ENCODE peak calls at places on chromosomes 11 and 22, in seven cellular contexts. A is foreskin fibroblast; G is CD8-positive, alpha-beta T cell; Q is HFF-Myc; F is astrocyte of the spinal cord; M is choroid plexus epithelial cell; C is endodermal cell. I is an unnamed sample.

GRCh38 chr22:43789452-43789851 is 22.7 kb downstream of the EFCAB6 start:
- DNase-seq in A (peak), G (no peak), Q (peak), F (peak), M (peak), C (no peak), I (peak)

GRCh38 chr22:25966448-25966913 is 202.8 kb upstream of the SEZ6L start:
- DNase-seq in A (no peak), G (no peak), Q (no peak), F (no peak), M (no peak), C (peak), I (no peak)

GRCh38 chr11:87097582-87097981 is 59.8 kb downstream of the TMEM135 start:
- DNase-seq in A (peak), G (no peak), Q (no peak), F (peak), M (peak), C (peak), I (no peak)

GRCh38 chr11:80297808-80298460 is 857.1 kb upstream of the TENM4 start:
- DNase-seq in A (no peak), G (no peak), Q (no peak), F (peak), M (peak), C (no peak), I (peak)

GRCh38 chr22:35643991-35644390 is 4.3 kb upstream of the APOL6 start:
- DNase-seq in A (no peak), G (no peak), Q (no peak), F (no peak), M (no peak), C (no peak), I (no peak)

GRCh38 chr11:31764766-31765165 is 46.4 kb downstream of the PAX6 start:
- DNase-seq in A (no peak), G (no peak), Q (no peak), F (no peak), M (no peak), C (no peak), I (no peak)

GRCh38 chr22:34099278-34099677 is 179.0 kb upstream of the LARGE1 start:
- DNase-seq in A (no peak), G (no peak), Q (no peak), F (no peak), M (no peak), C (no peak), I (no peak)

GRCh38 chr11:22666700-22667439 is 459 bp downstream of the GAS2 start:
- DNase-seq in A (peak), G (no peak), Q (no peak), F (peak), M (peak), C (peak), I (no peak)

GRCh38 chr11:120522736-120523135 is 11.2 kb downstream of the GRIK4 start:
- DNase-seq in A (no peak), G (no peak), Q (no peak), F (no peak), M (no peak), C (no peak), I (no peak)

GRCh38 chr11:75543808-75544207 is 18.1 kb upstream of the GDPD5 start:
- DNase-seq in A (no peak), G (no peak), Q (no peak), F (no peak), M (no peak), C (no peak), I (no peak)

GRCh38 chr11:76159983-76160661 is 46.2 kb downstream of the WNT11 start:
- DNase-seq in A (no peak), G (no peak), Q (no peak), F (no peak), M (no peak), C (no peak), I (no peak)

GRCh38 chr11:27039873-27040272 is 742 bp upstream of the BBOX1 start:
- DNase-seq in A (peak), G (no peak), Q (no peak), F (no peak), M (no peak), C (no peak), I (no peak)

GRCh38 chr11:86726118-86726748 is 53.8 kb upstream of the ME3 start:
- DNase-seq in A (no peak), G (no peak), Q (no peak), F (peak), M (peak), C (no peak), I (no peak)

GRCh38 chr22:50524664-50525103 is 714 bp downstream of the SCO2 start:
- DNase-seq in A (no peak), G (no peak), Q (no peak), F (peak), M (no peak), C (no peak), I (no peak)

GRCh38 chr11:22764732-22765131 is 64.9 kb downstream of the SVIP start:
- DNase-seq in A (no peak), G (no peak), Q (no peak), F (no peak), M (no peak), C (no peak), I (no peak)

GRCh38 chr11:2182692-2183474 is 11.3 kb upstream of the TH start:
- DNase-seq in A (no peak), G (no peak), Q (no peak), F (no peak), M (no peak), C (no peak), I (no peak)

GRCh38 chr11:14358729-14359439 is at the start of gene RRAS2:
- DNase-seq in A (peak), G (peak), Q (no peak), F (peak), M (peak), C (peak), I (no peak)

GRCh38 chr11:71572811-71573210 is 7.4 kb downstream of the KRTAP5-10 start:
- DNase-seq in A (no peak), G (no peak), Q (no peak), F (no peak), M (no peak), C (no peak), I (no peak)

GRCh38 chr22:49212466-49212865 is 615.2 kb downstream of the BRD1 start:
- DNase-seq in A (no peak), G (no peak), Q (no peak), F (no peak), M (no peak), C (peak), I (no peak)

GRCh38 chr11:78647986-78648875 is 73.6 kb upstream of the NARS2 start:
- DNase-seq in A (no peak), G (no peak), Q (no peak), F (no peak), M (no peak), C (peak), I (no peak)

GRCh38 chr22:49349841-49350381 is 477.8 kb downstream of the BRD1 start:
- DNase-seq in A (no peak), G (no peak), Q (no peak), F (no peak), M (no peak), C (peak), I (no peak)

GRCh38 chr11:7492253-7492652 is 6.9 kb downstream of the OLFML1 start:
- DNase-seq in A (no peak), G (no peak), Q (no peak), F (no peak), M (no peak), C (no peak), I (no peak)

GRCh38 chr11:134639586-134640330 is 227.7 kb upstream of the B3GAT1 start:
- DNase-seq in A (no peak), G (no peak), Q (no peak), F (no peak), M (no peak), C (peak), I (no peak)

GRCh38 chr11:45651841-45652745 is 13.3 kb downstream of the CHST1 start:
- DNase-seq in A (no peak), G (no peak), Q (no peak), F (no peak), M (no peak), C (no peak), I (no peak)

GRCh38 chr11:23797624-23798419 is 699.0 kb upstream of the LUZP2 start:
- DNase-seq in A (no peak), G (no peak), Q (no peak), F (no peak), M (no peak), C (no peak), I (no peak)

GRCh38 chr22:22380098-22381030 is 128.2 kb downstream of the ZNF280B start:
- DNase-seq in A (no peak), G (no peak), Q (no peak), F (no peak), M (no peak), C (peak), I (no peak)

GRCh38 chr11:2883717-2884423 is 1.7 kb downstream of the CDKN1C start:
- DNase-seq in A (peak), G (no peak), Q (no peak), F (peak), M (peak), C (peak), I (no peak)

GRCh38 chr22:29315286-29316195 is at the start of gene RASL10A:
- DNase-seq in A (no peak), G (no peak), Q (no peak), F (no peak), M (no peak), C (peak), I (no peak)

GRCh38 chr22:38233427-38233826 is 31.6 kb downstream of the MAFF start:
- DNase-seq in A (peak), G (no peak), Q (no peak), F (no peak), M (no peak), C (no peak), I (no peak)

GRCh38 chr11:44889266-44889665 is 61.4 kb downstream of the TP53I11 start:
- DNase-seq in A (no peak), G (no peak), Q (no peak), F (no peak), M (no peak), C (no peak), I (no peak)

GRCh38 chr11:65353376-65353775 is 1.2 kb upstream of the TIGD3 start:
- DNase-seq in A (peak), G (no peak), Q (no peak), F (no peak), M (no peak), C (no peak), I (no peak)

GRCh38 chr11:65354265-65355012 is at the start of gene TIGD3:
- DNase-seq in A (peak), G (peak), Q (peak), F (peak), M (peak), C (peak), I (no peak)

GRCh38 chr11:65351511-65351910 is 3.0 kb upstream of the TIGD3 start:
- DNase-seq in A (no peak), G (no peak), Q (no peak), F (no peak), M (no peak), C (no peak), I (no peak)

GRCh38 chr11:65353900-65354264 is 669 bp upstream of the TIGD3 start:
- DNase-seq in A (no peak), G (no peak), Q (no peak), F (no peak), M (no peak), C (no peak), I (no peak)

GRCh38 chr11:65352783-65353182 is 1.8 kb upstream of the TIGD3 start:
- DNase-seq in A (peak), G (no peak), Q (no peak), F (peak), M (peak), C (no peak), I (no peak)
- TF ChIP-seq CTCF in A (peak), G (no peak), Q (peak), F (peak), M (peak), C (peak), I (no peak)

DNA sequence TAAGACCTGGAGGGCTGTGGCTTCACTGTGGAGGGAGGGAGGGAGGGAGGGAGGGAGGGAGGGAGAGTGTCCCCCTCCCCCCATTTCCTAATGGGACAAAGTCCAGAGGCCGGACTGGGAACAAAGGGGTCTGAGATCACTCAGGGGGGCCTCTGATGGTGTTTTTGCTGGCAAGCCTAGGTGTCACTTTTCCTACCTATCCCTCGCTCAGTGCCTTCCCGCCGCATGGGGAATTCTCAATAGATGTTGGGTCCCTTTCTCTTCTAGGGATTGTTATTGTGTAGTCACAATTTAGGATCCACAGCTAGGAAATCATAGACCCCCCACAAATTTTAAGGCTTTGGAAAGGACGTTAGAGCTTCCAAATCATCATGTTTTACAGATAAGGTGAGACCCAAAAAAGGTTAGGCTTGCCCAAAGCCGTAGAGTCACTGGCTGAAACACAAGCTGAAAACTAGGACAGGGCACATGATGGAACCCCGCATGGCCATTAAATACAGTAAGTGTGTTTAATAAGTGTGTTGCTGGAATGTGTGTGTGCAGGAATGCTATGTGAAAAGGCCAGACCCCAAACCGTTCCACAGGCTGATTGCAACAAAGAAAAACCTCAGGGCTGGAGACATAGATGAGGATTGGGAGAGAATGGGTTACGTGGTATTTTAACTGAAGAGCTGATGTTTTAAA is 4.8 kb upstream of the FTH1 start:
- DNase-seq in A (no peak), G (no peak), Q (no peak), F (no peak), M (peak), C (no peak), I (no peak)
- H3K4me3 ChIP-seq in A (no peak), G (no peak), Q (no peak), F (no peak), M (peak), C (no peak), I (no peak)

GRCh38 chr11:121591405-121592033 is 138.8 kb upstream of the SORL1-AS1 start:
- DNase-seq in A (peak), G (peak), Q (peak), F (peak), M (peak), C (peak), I (no peak)
- TF ChIP-seq CTCF in A (peak), G (peak), Q (peak), F (peak), M (peak), C (peak), I (peak)

DNA sequence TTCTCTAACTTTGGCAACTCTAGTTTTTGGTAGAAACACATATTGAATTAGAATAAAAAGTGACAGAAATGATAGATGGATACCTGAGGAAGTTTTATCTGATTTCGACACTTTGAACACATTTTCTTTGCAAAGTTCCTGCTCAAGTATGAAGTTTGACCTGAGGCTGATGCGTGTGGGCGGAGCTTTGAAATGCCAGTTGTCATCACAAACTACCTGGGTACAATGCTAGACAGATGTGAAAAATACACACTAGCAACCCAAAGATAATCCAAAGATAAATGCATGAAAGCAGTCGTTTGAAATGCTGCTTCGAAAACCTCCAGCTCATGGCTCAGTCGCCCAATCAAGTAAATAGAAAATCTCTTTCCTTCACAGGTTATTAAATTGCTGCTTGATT is 54.8 kb downstream of the CD44 start:
- DNase-seq in A (no peak), G (no peak), Q (no peak), F (no peak), M (no peak), C (no peak), I (no peak)
- H3K4me3 ChIP-seq in A (no peak), G (no peak), Q (no peak), F (no peak), M (no peak), C (no peak), I (no peak)

I was measured in AG04449.